ENCODE peak calls at places on chromosomes 1 and 21, in four cellular contexts. One of them, this sample, is unnamed.

GRCh38 chr21:38669186-38669585 is 136.5 kb upstream of the ETS2 start:
- DNase-seq in cardiac muscle cell: peak; percentile 60
- DNase-seq in CD8-positive, alpha-beta memory T cell: no peak
- DNase-seq in neuronal stem cell: no peak
- DNase-seq in this sample: no peak

GRCh38 chr1:233172201-233172600 is 123.3 kb downstream of the PCNX2 start:
- DNase-seq in cardiac muscle cell: peak; percentile 76
- DNase-seq in CD8-positive, alpha-beta memory T cell: no peak
- DNase-seq in neuronal stem cell: no peak
- DNase-seq in this sample: no peak

GRCh38 chr1:240765732-240766363 is 153.9 kb upstream of the GREM2 start:
- DNase-seq in cardiac muscle cell: peak; percentile 27
- DNase-seq in CD8-positive, alpha-beta memory T cell: no peak
- DNase-seq in neuronal stem cell: peak; percentile 20
- DNase-seq in this sample: no peak

GRCh38 chr1:37051386-37051785 is 17.1 kb upstream of the GRIK3 start:
- DNase-seq in cardiac muscle cell: no peak
- DNase-seq in CD8-positive, alpha-beta memory T cell: no peak
- DNase-seq in neuronal stem cell: no peak
- DNase-seq in this sample: no peak

GRCh38 chr1:207672525-207673130 is 27.7 kb downstream of the CR1L start:
- DNase-seq in cardiac muscle cell: no peak
- DNase-seq in CD8-positive, alpha-beta memory T cell: no peak
- DNase-seq in neuronal stem cell: peak; percentile 32
- DNase-seq in this sample: no peak

GRCh38 chr1:162561616-162562451 is at the start of gene UAP1:
- DNase-seq in cardiac muscle cell: peak; percentile 14
- DNase-seq in CD8-positive, alpha-beta memory T cell: no peak
- DNase-seq in neuronal stem cell: no peak
- DNase-seq in this sample: no peak

GRCh38 chr1:206449566-206449965 is 20.7 kb upstream of the IKBKE start:
- DNase-seq in cardiac muscle cell: no peak
- DNase-seq in CD8-positive, alpha-beta memory T cell: no peak
- DNase-seq in neuronal stem cell: no peak
- DNase-seq in this sample: no peak

GRCh38 chr1:223748405-223748772 is 36.0 kb downstream of the CAPN2 start:
- DNase-seq in cardiac muscle cell: peak; percentile 67
- DNase-seq in CD8-positive, alpha-beta memory T cell: no peak
- DNase-seq in neuronal stem cell: no peak
- DNase-seq in this sample: no peak

GRCh38 chr21:32367158-32367557 is 25.7 kb downstream of the URB1 start:
- DNase-seq in cardiac muscle cell: no peak
- DNase-seq in CD8-positive, alpha-beta memory T cell: no peak
- DNase-seq in neuronal stem cell: no peak
- DNase-seq in this sample: no peak

GRCh38 chr1:203025721-203026665 is at the start of gene PPFIA4:
- DNase-seq in cardiac muscle cell: peak; percentile 93
- DNase-seq in CD8-positive, alpha-beta memory T cell: peak; percentile 83
- DNase-seq in neuronal stem cell: peak; percentile 82
- DNase-seq in this sample: peak; percentile 85

GRCh38 chr1:223319373-223319772 is 44.6 kb downstream of the SUSD4 start:
- DNase-seq in cardiac muscle cell: no peak
- DNase-seq in CD8-positive, alpha-beta memory T cell: no peak
- DNase-seq in neuronal stem cell: no peak
- DNase-seq in this sample: no peak

GRCh38 chr1:116493484-116494350 is 77.1 kb downstream of the CD58 start:
- DNase-seq in cardiac muscle cell: no peak
- DNase-seq in CD8-positive, alpha-beta memory T cell: no peak
- DNase-seq in neuronal stem cell: no peak
- DNase-seq in this sample: no peak

GRCh38 chr1:213564215-213564659 is 423.5 kb upstream of the PROX1 start:
- DNase-seq in cardiac muscle cell: no peak
- DNase-seq in CD8-positive, alpha-beta memory T cell: no peak
- DNase-seq in neuronal stem cell: peak; percentile 3
- DNase-seq in this sample: no peak

GRCh38 chr1:229479660-229480399 is 28.3 kb downstream of the NUP133 start:
- DNase-seq in cardiac muscle cell: no peak
- DNase-seq in CD8-positive, alpha-beta memory T cell: no peak
- DNase-seq in neuronal stem cell: no peak
- DNase-seq in this sample: no peak

GRCh38 chr1:46158312-46159281 is 16.3 kb upstream of the TSPAN1 start:
- DNase-seq in cardiac muscle cell: no peak
- DNase-seq in CD8-positive, alpha-beta memory T cell: no peak
- DNase-seq in neuronal stem cell: no peak
- DNase-seq in this sample: no peak

GRCh38 chr1:183876284-183876683 is 71.4 kb downstream of the RGL1 start:
- DNase-seq in cardiac muscle cell: no peak
- DNase-seq in CD8-positive, alpha-beta memory T cell: no peak
- DNase-seq in neuronal stem cell: no peak
- DNase-seq in this sample: no peak

GRCh38 chr1:209601809-209602657 is 18.5 kb downstream of the CAMK1G start:
- DNase-seq in cardiac muscle cell: peak; percentile 69
- DNase-seq in CD8-positive, alpha-beta memory T cell: no peak
- DNase-seq in neuronal stem cell: no peak
- DNase-seq in this sample: no peak

GRCh38 chr1:16226495-16227179 is 10.3 kb downstream of the CPLANE2 start:
- DNase-seq in cardiac muscle cell: peak; percentile 49
- DNase-seq in CD8-positive, alpha-beta memory T cell: no peak
- DNase-seq in neuronal stem cell: no peak
- DNase-seq in this sample: peak; percentile 81

GRCh38 chr1:46394108-46394871 is at the start of gene FAAH:
- DNase-seq in cardiac muscle cell: peak; percentile 51
- DNase-seq in CD8-positive, alpha-beta memory T cell: no peak
- DNase-seq in neuronal stem cell: peak; percentile 37
- DNase-seq in this sample: peak; percentile 76

GRCh38 chr1:36089393-36090121 is 865 bp downstream of the ADPRS start:
- DNase-seq in cardiac muscle cell: peak; percentile 69
- DNase-seq in CD8-positive, alpha-beta memory T cell: no peak
- DNase-seq in neuronal stem cell: no peak
- DNase-seq in this sample: no peak

GRCh38 chr21:14833221-14833620 is 231.6 kb downstream of the NRIP1 start:
- DNase-seq in cardiac muscle cell: no peak
- DNase-seq in CD8-positive, alpha-beta memory T cell: no peak
- DNase-seq in neuronal stem cell: no peak
- DNase-seq in this sample: no peak

GRCh38 chr1:3063379-3064295 is 5.4 kb upstream of the PRDM16 start:
- DNase-seq in cardiac muscle cell: no peak
- DNase-seq in CD8-positive, alpha-beta memory T cell: no peak
- DNase-seq in neuronal stem cell: no peak
- DNase-seq in this sample: no peak

GRCh38 chr21:33434770-33435360 is 31.7 kb downstream of the IFNGR2 start:
- DNase-seq in cardiac muscle cell: peak; percentile 90
- DNase-seq in CD8-positive, alpha-beta memory T cell: no peak
- DNase-seq in neuronal stem cell: no peak
- DNase-seq in this sample: no peak

GRCh38 chr1:45876000-45876399 is 72.6 kb downstream of the MAST2 start:
- DNase-seq in cardiac muscle cell: no peak
- DNase-seq in CD8-positive, alpha-beta memory T cell: no peak
- DNase-seq in neuronal stem cell: no peak
- DNase-seq in this sample: no peak

GRCh38 chr1:38502772-38503171 is 356.8 kb downstream of the RRAGC start:
- DNase-seq in cardiac muscle cell: peak; percentile 8
- DNase-seq in CD8-positive, alpha-beta memory T cell: no peak
- DNase-seq in neuronal stem cell: peak; percentile 63
- DNase-seq in this sample: no peak

GRCh38 chr1:12531169-12531479 is 86.9 kb downstream of the DHRS3 start:
- DNase-seq in cardiac muscle cell: no peak
- DNase-seq in CD8-positive, alpha-beta memory T cell: no peak
- DNase-seq in neuronal stem cell: no peak
- DNase-seq in this sample: no peak

GRCh38 chr21:27802816-27803475 is 836.1 kb upstream of the ADAMTS5 start:
- DNase-seq in cardiac muscle cell: peak; percentile 50
- DNase-seq in CD8-positive, alpha-beta memory T cell: no peak
- DNase-seq in neuronal stem cell: peak; percentile 18
- DNase-seq in this sample: peak; percentile 47

GRCh38 chr1:206836111-206836510 is 29.3 kb upstream of the IL20 start:
- DNase-seq in cardiac muscle cell: no peak
- DNase-seq in CD8-positive, alpha-beta memory T cell: no peak
- DNase-seq in neuronal stem cell: no peak
- DNase-seq in this sample: no peak

GRCh38 chr1:107494061-107494460 is 353.2 kb downstream of the NTNG1 start:
- DNase-seq in cardiac muscle cell: no peak
- DNase-seq in CD8-positive, alpha-beta memory T cell: no peak
- DNase-seq in neuronal stem cell: no peak
- DNase-seq in this sample: no peak

GRCh38 chr1:219529116-219529515 is 83.8 kb downstream of the ZC3H11B start:
- DNase-seq in cardiac muscle cell: no peak
- DNase-seq in CD8-positive, alpha-beta memory T cell: no peak
- DNase-seq in neuronal stem cell: peak; percentile 9
- DNase-seq in this sample: no peak

GRCh38 chr1:93061895-93062792 is 16.9 kb upstream of the MTF2 start:
- DNase-seq in cardiac muscle cell: peak; percentile 65
- DNase-seq in CD8-positive, alpha-beta memory T cell: peak; percentile 24
- DNase-seq in neuronal stem cell: no peak
- DNase-seq in this sample: no peak

GRCh38 chr1:20137055-20137454 is 2.1 kb upstream of the PLA2G2F start:
- DNase-seq in cardiac muscle cell: no peak
- DNase-seq in CD8-positive, alpha-beta memory T cell: no peak
- DNase-seq in neuronal stem cell: no peak
- DNase-seq in this sample: no peak

GRCh38 chr1:204320413-204320812 is 39.3 kb downstream of the PLEKHA6 start:
- DNase-seq in cardiac muscle cell: peak; percentile 83
- DNase-seq in CD8-positive, alpha-beta memory T cell: no peak
- DNase-seq in neuronal stem cell: no peak
- DNase-seq in this sample: no peak

GRCh38 chr1:204319462-204319861 is 40.3 kb downstream of the PLEKHA6 start:
- DNase-seq in cardiac muscle cell: peak; percentile 80
- DNase-seq in CD8-positive, alpha-beta memory T cell: no peak
- DNase-seq in neuronal stem cell: no peak
- DNase-seq in this sample: no peak

GRCh38 chr1:204321051-204321450 is 38.7 kb downstream of the PLEKHA6 start:
- DNase-seq in cardiac muscle cell: no peak
- DNase-seq in CD8-positive, alpha-beta memory T cell: no peak
- DNase-seq in neuronal stem cell: no peak
- DNase-seq in this sample: no peak

GRCh38 chr1:204322329-204322868 is 37.3 kb downstream of the PLEKHA6 start:
- DNase-seq in cardiac muscle cell: no peak
- DNase-seq in CD8-positive, alpha-beta memory T cell: no peak
- DNase-seq in neuronal stem cell: no peak
- DNase-seq in this sample: no peak

DNA sequence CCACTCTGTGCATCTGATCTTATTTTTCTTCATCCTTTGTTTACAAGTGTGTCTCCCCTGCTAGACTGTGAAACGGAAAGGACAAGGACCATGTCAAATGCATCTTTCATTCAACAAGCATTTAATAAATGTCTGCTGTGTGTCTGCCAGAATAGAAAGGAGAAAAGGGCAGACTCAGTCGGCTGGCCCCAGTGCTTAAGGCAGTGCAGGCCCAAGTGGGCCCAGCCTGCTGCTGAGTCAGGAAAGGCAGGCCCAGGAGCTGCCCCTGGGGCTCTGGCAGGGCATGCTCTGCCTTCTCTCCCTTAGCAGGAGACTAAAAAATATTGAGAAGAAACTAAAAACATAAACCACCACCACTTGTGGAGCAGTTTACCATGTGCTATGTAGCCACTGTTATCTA is 38.1 kb downstream of the PLEKHA6 start:
- DNase-seq in cardiac muscle cell: no peak
- DNase-seq in CD8-positive, alpha-beta memory T cell: no peak
- DNase-seq in neuronal stem cell: no peak
- DNase-seq in this sample: no peak
- H3K27ac ChIP-seq in cardiac muscle cell: peak overlapping the region; percentile 36
- H3K27ac ChIP-seq in CD8-positive, alpha-beta memory T cell: no peak overlapping the region
- H3K27ac ChIP-seq in neuronal stem cell: no peak overlapping the region
- H3K27ac ChIP-seq in this sample: no peak overlapping the region

GRCh38 chr1:1357871-1358432 is 403 bp downstream of the MXRA8 start:
- DNase-seq in cardiac muscle cell: peak; percentile 38
- DNase-seq in CD8-positive, alpha-beta memory T cell: no peak
- DNase-seq in neuronal stem cell: no peak
- DNase-seq in this sample: no peak

GRCh38 chr1:1355376-1355775 is 3.0 kb downstream of the MXRA8 start:
- DNase-seq in cardiac muscle cell: peak; percentile 50
- DNase-seq in CD8-positive, alpha-beta memory T cell: no peak
- DNase-seq in neuronal stem cell: no peak
- DNase-seq in this sample: no peak

GRCh38 chr1:1358433-1359201 is at the start of gene MXRA8:
- DNase-seq in cardiac muscle cell: peak; percentile 91
- DNase-seq in CD8-positive, alpha-beta memory T cell: no peak
- DNase-seq in neuronal stem cell: no peak
- DNase-seq in this sample: peak; percentile 60

GRCh38 chr1:1356166-1356795 is 2.1 kb downstream of the MXRA8 start:
- DNase-seq in cardiac muscle cell: no peak
- DNase-seq in CD8-positive, alpha-beta memory T cell: no peak
- DNase-seq in neuronal stem cell: no peak
- DNase-seq in this sample: no peak

GRCh38 chr1:1356796-1357401 is 1.5 kb downstream of the MXRA8 start:
- DNase-seq in cardiac muscle cell: no peak
- DNase-seq in CD8-positive, alpha-beta memory T cell: no peak
- DNase-seq in neuronal stem cell: no peak
- DNase-seq in this sample: no peak
- H3K27me3 ChIP-seq in cardiac muscle cell: peaks cover 12% of the 10 kb centered on the region
- H3K27me3 ChIP-seq in CD8-positive, alpha-beta memory T cell: peaks cover 4% of the 10 kb centered on the region
- H3K27me3 ChIP-seq in neuronal stem cell: peaks cover 25% of the 10 kb centered on the region
- H3K27me3 ChIP-seq in this sample: no peaks in the 10 kb centered on the region

GRCh38 chr21:19992540-19992939 is 1005.7 kb upstream of the NCAM2 start:
- DNase-seq in cardiac muscle cell: no peak
- DNase-seq in CD8-positive, alpha-beta memory T cell: no peak
- DNase-seq in neuronal stem cell: no peak
- DNase-seq in this sample: no peak

GRCh38 chr21:19981938-19982337 is 1016.3 kb upstream of the NCAM2 start:
- DNase-seq in cardiac muscle cell: no peak
- DNase-seq in CD8-positive, alpha-beta memory T cell: no peak
- DNase-seq in neuronal stem cell: no peak
- DNase-seq in this sample: no peak

GRCh38 chr21:19993186-19993711 is 1005.0 kb upstream of the NCAM2 start:
- DNase-seq in cardiac muscle cell: no peak
- DNase-seq in CD8-positive, alpha-beta memory T cell: no peak
- DNase-seq in neuronal stem cell: no peak
- DNase-seq in this sample: no peak

GRCh38 chr21:19986396-19986795 is 1011.8 kb upstream of the NCAM2 start:
- DNase-seq in cardiac muscle cell: no peak
- DNase-seq in CD8-positive, alpha-beta memory T cell: no peak
- DNase-seq in neuronal stem cell: no peak
- DNase-seq in this sample: no peak

GRCh38 chr21:19987671-19988070 is 1010.5 kb upstream of the NCAM2 start:
- DNase-seq in cardiac muscle cell: no peak
- DNase-seq in CD8-positive, alpha-beta memory T cell: no peak
- DNase-seq in neuronal stem cell: no peak
- DNase-seq in this sample: no peak
- H3K4me3 ChIP-seq in cardiac muscle cell: no peak overlapping the region
- H3K4me3 ChIP-seq in CD8-positive, alpha-beta memory T cell: no peak overlapping the region
- H3K4me3 ChIP-seq in neuronal stem cell: no peak overlapping the region
- H3K4me3 ChIP-seq in this sample: no peak overlapping the region

DNA sequence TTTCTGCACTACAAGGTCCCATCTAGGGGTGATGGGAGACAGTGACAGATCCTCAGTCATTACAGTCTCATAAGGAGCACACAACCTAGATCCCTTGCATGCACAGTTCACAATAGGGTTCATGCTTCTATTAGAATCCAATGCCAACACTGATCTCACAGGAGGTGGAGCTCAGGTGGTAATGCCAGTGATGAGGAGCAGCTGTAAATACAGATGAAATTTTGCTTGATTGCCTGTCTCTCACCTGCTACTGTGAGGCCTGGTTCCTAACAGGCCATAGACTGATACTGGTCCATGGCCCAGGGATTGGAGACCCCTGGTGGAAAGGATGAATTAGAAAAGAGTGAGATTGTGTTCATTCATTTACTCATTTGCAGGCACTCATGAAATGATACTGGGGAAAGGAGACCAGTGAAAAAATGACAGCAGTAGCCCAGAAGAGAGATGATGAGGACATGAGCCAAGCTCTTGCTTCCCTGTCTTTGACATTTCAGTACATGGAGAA is 251.6 kb upstream of the DUSP10 start:
- DNase-seq in cardiac muscle cell: no peak
- DNase-seq in CD8-positive, alpha-beta memory T cell: no peak
- DNase-seq in neuronal stem cell: no peak
- DNase-seq in this sample: no peak
- H3K27ac ChIP-seq in cardiac muscle cell: no peak overlapping the region
- H3K27ac ChIP-seq in CD8-positive, alpha-beta memory T cell: no peak overlapping the region
- H3K27ac ChIP-seq in neuronal stem cell: no peak overlapping the region
- H3K27ac ChIP-seq in this sample: no peak overlapping the region

This sample was measured in lung.